ENCODE peak calls at places on chromosomes 11 and 22, in five cellular contexts. One of them, this sample, is unnamed.

GRCh38 chr11:12248330-12248729 is 129.0 kb upstream of the PARVA start:
- DNase-seq in neuronal stem cell: no peak
- DNase-seq in mesenchymal stem cell: peak
- DNase-seq in H9: no peak
- DNase-seq in H1: no peak
- DNase-seq in this sample: peak

GRCh38 chr22:19806213-19807160 is 45.9 kb downstream of the TBX1 start:
- DNase-seq in neuronal stem cell: no peak
- DNase-seq in mesenchymal stem cell: no peak
- DNase-seq in H9: no peak
- DNase-seq in H1: no peak
- DNase-seq in this sample: no peak

GRCh38 chr11:8593935-8594909 is at the start of gene STK33:
- DNase-seq in neuronal stem cell: peak
- DNase-seq in mesenchymal stem cell: peak
- DNase-seq in H9: peak
- DNase-seq in H1: peak
- DNase-seq in this sample: no peak

GRCh38 chr11:62088331-62088933 is 35.4 kb upstream of the INCENP start:
- DNase-seq in neuronal stem cell: no peak
- DNase-seq in mesenchymal stem cell: peak
- DNase-seq in H9: no peak
- DNase-seq in H1: no peak
- DNase-seq in this sample: no peak

GRCh38 chr11:106152824-106153223 is 75.4 kb downstream of the AASDHPPT start:
- DNase-seq in neuronal stem cell: no peak
- DNase-seq in mesenchymal stem cell: peak
- DNase-seq in H9: no peak
- DNase-seq in H1: no peak
- DNase-seq in this sample: peak

GRCh38 chr11:65391007-65391406 is 4.6 kb downstream of the FRMD8 start:
- DNase-seq in neuronal stem cell: no peak
- DNase-seq in mesenchymal stem cell: peak
- DNase-seq in H9: no peak
- DNase-seq in H1: no peak
- DNase-seq in this sample: peak

GRCh38 chr11:122733301-122733686 is 77.8 kb downstream of the UBASH3B start:
- DNase-seq in neuronal stem cell: no peak
- DNase-seq in mesenchymal stem cell: peak
- DNase-seq in H9: no peak
- DNase-seq in H1: no peak
- DNase-seq in this sample: peak

GRCh38 chr22:26675687-26676273 is 18.4 kb downstream of the MIAT start:
- DNase-seq in neuronal stem cell: no peak
- DNase-seq in mesenchymal stem cell: no peak
- DNase-seq in H9: no peak
- DNase-seq in H1: no peak
- DNase-seq in this sample: no peak

GRCh38 chr11:125624756-125625213 is at the start of gene CHEK1:
- DNase-seq in neuronal stem cell: no peak
- DNase-seq in mesenchymal stem cell: no peak
- DNase-seq in H9: no peak
- DNase-seq in H1: no peak
- DNase-seq in this sample: no peak

GRCh38 chr11:133265536-133265935 is 266.8 kb downstream of the OPCML start:
- DNase-seq in neuronal stem cell: no peak
- DNase-seq in mesenchymal stem cell: no peak
- DNase-seq in H9: no peak
- DNase-seq in H1: no peak
- DNase-seq in this sample: no peak

GRCh38 chr11:66465371-66466224 is 1.1 kb upstream of the PELI3 start:
- DNase-seq in neuronal stem cell: no peak
- DNase-seq in mesenchymal stem cell: no peak
- DNase-seq in H9: no peak
- DNase-seq in H1: peak
- DNase-seq in this sample: no peak

GRCh38 chr22:48578138-48579034 is 1249.3 kb downstream of the BRD1 start:
- DNase-seq in neuronal stem cell: no peak
- DNase-seq in mesenchymal stem cell: no peak
- DNase-seq in H9: no peak
- DNase-seq in H1: no peak
- DNase-seq in this sample: no peak

GRCh38 chr11:34161812-34162506 is 56.5 kb downstream of the NAT10 start:
- DNase-seq in neuronal stem cell: no peak
- DNase-seq in mesenchymal stem cell: no peak
- DNase-seq in H9: no peak
- DNase-seq in H1: no peak
- DNase-seq in this sample: peak

GRCh38 chr22:36180038-36180880 is 19.7 kb upstream of the APOL3 start:
- DNase-seq in neuronal stem cell: peak
- DNase-seq in mesenchymal stem cell: peak
- DNase-seq in H9: peak
- DNase-seq in H1: peak
- DNase-seq in this sample: peak

GRCh38 chr11:120674537-120674936 is 163.0 kb downstream of the GRIK4 start:
- DNase-seq in neuronal stem cell: no peak
- DNase-seq in mesenchymal stem cell: peak
- DNase-seq in H9: no peak
- DNase-seq in H1: no peak
- DNase-seq in this sample: peak

GRCh38 chr11:120527111-120527748 is 15.7 kb downstream of the GRIK4 start:
- DNase-seq in neuronal stem cell: no peak
- DNase-seq in mesenchymal stem cell: no peak
- DNase-seq in H9: peak
- DNase-seq in H1: peak
- DNase-seq in this sample: peak

GRCh38 chr22:49753276-49753884 is 74.3 kb downstream of the BRD1 start:
- DNase-seq in neuronal stem cell: no peak
- DNase-seq in mesenchymal stem cell: no peak
- DNase-seq in H9: no peak
- DNase-seq in H1: no peak
- DNase-seq in this sample: no peak

GRCh38 chr11:68684385-68685356 is at the start of gene GAL:
- DNase-seq in neuronal stem cell: no peak
- DNase-seq in mesenchymal stem cell: peak
- DNase-seq in H9: peak
- DNase-seq in H1: no peak
- DNase-seq in this sample: no peak

GRCh38 chr11:34565417-34566208 is 52.0 kb upstream of the ELF5 start:
- DNase-seq in neuronal stem cell: no peak
- DNase-seq in mesenchymal stem cell: no peak
- DNase-seq in H9: peak
- DNase-seq in H1: no peak
- DNase-seq in this sample: no peak

GRCh38 chr11:69969890-69970784 is 108.0 kb upstream of the ANO1 start:
- DNase-seq in neuronal stem cell: no peak
- DNase-seq in mesenchymal stem cell: peak
- DNase-seq in H9: no peak
- DNase-seq in H1: no peak
- DNase-seq in this sample: no peak

GRCh38 chr11:65709661-65710060 is 2.4 kb upstream of the KAT5 start:
- DNase-seq in neuronal stem cell: no peak
- DNase-seq in mesenchymal stem cell: no peak
- DNase-seq in H9: peak
- DNase-seq in H1: no peak
- DNase-seq in this sample: no peak

GRCh38 chr11:88213406-88213805 is 38.2 kb upstream of the RAB38 start:
- DNase-seq in neuronal stem cell: no peak
- DNase-seq in mesenchymal stem cell: no peak
- DNase-seq in H9: no peak
- DNase-seq in H1: no peak
- DNase-seq in this sample: no peak

GRCh38 chr11:88420165-88420781 is 82.7 kb upstream of the CTSC start:
- DNase-seq in neuronal stem cell: no peak
- DNase-seq in mesenchymal stem cell: peak
- DNase-seq in H9: no peak
- DNase-seq in H1: no peak
- DNase-seq in this sample: peak

GRCh38 chr22:27962268-27963191 is 43.5 kb upstream of the PITPNB start:
- DNase-seq in neuronal stem cell: no peak
- DNase-seq in mesenchymal stem cell: peak
- DNase-seq in H9: no peak
- DNase-seq in H1: no peak
- DNase-seq in this sample: peak
- H3K14ac ChIP-seq in neuronal stem cell: no peak
- H3K14ac ChIP-seq in mesenchymal stem cell: peak
- H3K14ac ChIP-seq in H9: no peak
- H3K14ac ChIP-seq in H1: no peak
- H3K14ac ChIP-seq in this sample: no peak

GRCh38 chr22:44710474-44711235 is 8.7 kb downstream of the PRR5 start:
- DNase-seq in neuronal stem cell: no peak
- DNase-seq in mesenchymal stem cell: no peak
- DNase-seq in H9: no peak
- DNase-seq in H1: no peak
- DNase-seq in this sample: no peak
- H2BK5ac ChIP-seq in neuronal stem cell: peak
- H2BK5ac ChIP-seq in mesenchymal stem cell: no peak
- H2BK5ac ChIP-seq in H9: no peak
- H2BK5ac ChIP-seq in H1: no peak
- H2BK5ac ChIP-seq in this sample: no peak

DNA sequence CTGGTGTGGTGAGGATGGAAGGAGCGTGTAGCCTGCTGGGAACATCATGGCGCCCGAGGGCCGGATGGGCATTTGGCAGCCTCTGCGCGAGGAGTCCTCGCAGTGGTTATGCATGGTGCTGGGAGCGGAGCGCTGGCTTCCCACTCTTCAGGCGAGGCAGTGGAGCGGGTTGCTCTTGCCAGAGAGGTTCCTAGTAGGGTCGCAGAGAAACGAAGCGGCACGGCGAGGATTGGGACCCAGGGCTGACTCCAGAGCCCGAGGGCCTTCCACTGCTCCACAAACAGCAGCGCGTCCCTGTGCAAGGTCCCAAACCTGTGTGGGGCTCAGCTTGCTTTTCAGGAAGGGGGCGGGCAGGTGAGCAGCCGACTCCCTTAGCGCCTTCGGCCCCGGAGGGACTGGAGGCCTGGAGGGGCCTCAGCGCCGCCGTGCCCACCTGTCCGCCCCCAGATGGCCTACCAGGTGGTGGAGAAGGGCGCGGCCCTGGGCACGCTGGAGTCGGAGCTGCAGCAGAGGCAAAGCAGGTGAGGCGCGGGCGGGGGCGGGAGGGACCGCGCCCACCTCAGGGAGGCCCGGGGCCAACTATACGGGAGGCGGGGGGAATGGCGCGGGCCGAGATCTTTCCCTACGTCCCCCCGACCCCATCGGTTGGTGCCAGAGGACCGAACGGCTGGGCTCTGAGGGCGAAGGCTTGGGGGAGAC is 7.2 kb downstream of the ATG16L2 start:
- DNase-seq in neuronal stem cell: no peak
- DNase-seq in mesenchymal stem cell: no peak
- DNase-seq in H9: peak
- DNase-seq in H1: peak
- DNase-seq in this sample: no peak
- H3K14ac ChIP-seq in neuronal stem cell: peak
- H3K14ac ChIP-seq in mesenchymal stem cell: peak
- H3K14ac ChIP-seq in H9: peak
- H3K14ac ChIP-seq in H1: no peak
- H3K14ac ChIP-seq in this sample: peak

GRCh38 chr11:17812286-17813187 is 78.0 kb downstream of the KCNC1 start:
- DNase-seq in neuronal stem cell: no peak
- DNase-seq in mesenchymal stem cell: no peak
- DNase-seq in H9: no peak
- DNase-seq in H1: no peak
- DNase-seq in this sample: no peak
- H2BK5ac ChIP-seq in neuronal stem cell: no peak
- H2BK5ac ChIP-seq in mesenchymal stem cell: no peak
- H2BK5ac ChIP-seq in H9: no peak
- H2BK5ac ChIP-seq in H1: no peak
- H2BK5ac ChIP-seq in this sample: peak

GRCh38 chr11:93559681-93560080 is 16.5 kb upstream of the SMCO4 start:
- DNase-seq in neuronal stem cell: no peak
- DNase-seq in mesenchymal stem cell: no peak
- DNase-seq in H9: no peak
- DNase-seq in H1: no peak
- DNase-seq in this sample: no peak
- H3K14ac ChIP-seq in neuronal stem cell: no peak
- H3K14ac ChIP-seq in mesenchymal stem cell: no peak
- H3K14ac ChIP-seq in H9: no peak
- H3K14ac ChIP-seq in H1: no peak
- H3K14ac ChIP-seq in this sample: no peak

GRCh38 chr11:108497317-108498045 is 703 bp downstream of the POGLUT3 start:
- DNase-seq in neuronal stem cell: peak
- DNase-seq in mesenchymal stem cell: peak
- DNase-seq in H9: peak
- DNase-seq in H1: peak
- DNase-seq in this sample: peak
- H2BK5ac ChIP-seq in neuronal stem cell: peak
- H2BK5ac ChIP-seq in mesenchymal stem cell: peak
- H2BK5ac ChIP-seq in H9: no peak
- H2BK5ac ChIP-seq in H1: peak
- H2BK5ac ChIP-seq in this sample: peak

GRCh38 chr22:24198682-24199052 is 17.4 kb downstream of the SUSD2 start:
- DNase-seq in neuronal stem cell: no peak
- DNase-seq in mesenchymal stem cell: no peak
- DNase-seq in H9: no peak
- DNase-seq in H1: no peak
- DNase-seq in this sample: no peak
- H3K14ac ChIP-seq in neuronal stem cell: no peak
- H3K14ac ChIP-seq in mesenchymal stem cell: no peak
- H3K14ac ChIP-seq in H9: no peak
- H3K14ac ChIP-seq in H1: no peak
- H3K14ac ChIP-seq in this sample: peak

GRCh38 chr22:31275018-31275417 is 17.3 kb downstream of the PIK3IP1 start:
- DNase-seq in neuronal stem cell: no peak
- DNase-seq in mesenchymal stem cell: no peak
- DNase-seq in H9: no peak
- DNase-seq in H1: no peak
- DNase-seq in this sample: no peak

GRCh38 chr22:31271026-31271425 is 21.3 kb downstream of the PIK3IP1 start:
- DNase-seq in neuronal stem cell: no peak
- DNase-seq in mesenchymal stem cell: no peak
- DNase-seq in H9: no peak
- DNase-seq in H1: no peak
- DNase-seq in this sample: no peak

GRCh38 chr22:31274017-31274416 is 18.3 kb downstream of the PIK3IP1 start:
- DNase-seq in neuronal stem cell: no peak
- DNase-seq in mesenchymal stem cell: no peak
- DNase-seq in H9: no peak
- DNase-seq in H1: no peak
- DNase-seq in this sample: no peak

GRCh38 chr22:31271485-31271884 is 20.8 kb downstream of the PIK3IP1 start:
- DNase-seq in neuronal stem cell: no peak
- DNase-seq in mesenchymal stem cell: no peak
- DNase-seq in H9: no peak
- DNase-seq in H1: no peak
- DNase-seq in this sample: no peak

GRCh38 chr22:31272522-31273446 is 19.5 kb downstream of the PIK3IP1 start:
- DNase-seq in neuronal stem cell: peak
- DNase-seq in mesenchymal stem cell: peak
- DNase-seq in H9: peak
- DNase-seq in H1: peak
- DNase-seq in this sample: peak
- H2BK5ac ChIP-seq in neuronal stem cell: peak
- H2BK5ac ChIP-seq in mesenchymal stem cell: peak
- H2BK5ac ChIP-seq in H9: no peak
- H2BK5ac ChIP-seq in H1: no peak
- H2BK5ac ChIP-seq in this sample: no peak

This sample was measured in IMR-90.